ENCODE peak calls at places on chromosome 3, in nine cellular contexts. One of them, this sample, is unnamed.

GRCh38 chr3:27632431-27633223 is 89.5 kb downstream of the EOMES start:
- DNase-seq in H54: peak
- DNase-seq in memory B cell: peak
- DNase-seq in cardiac fibroblast: peak
- DNase-seq in natural killer cell: peak
- DNase-seq in uterus: peak
- DNase-seq in ureter: peak
- DNase-seq in ELF-1: peak
- DNase-seq in stimulated activated CD8-positive, alpha-beta memory T cell treated with anti-CD3 and anti-CD28 coated beads, Interleukin-15, amount 100 ng/mL, for 1 hour: no peak
- DNase-seq in this sample: peak

GRCh38 chr3:123120546-123120945 is 53.7 kb downstream of the PDIA5 start:
- DNase-seq in natural killer cell: no peak
- DNase-seq in ureter: no peak
- DNase-seq in cardiac fibroblast: no peak
- DNase-seq in stimulated activated CD8-positive, alpha-beta memory T cell treated with anti-CD3 and anti-CD28 coated beads, Interleukin-15, amount 100 ng/mL, for 1 hour: no peak
- DNase-seq in memory B cell: no peak
- DNase-seq in H54: no peak
- DNase-seq in ELF-1: no peak
- DNase-seq in uterus: no peak
- DNase-seq in this sample: no peak

GRCh38 chr3:43692085-43692484 is 1.3 kb downstream of the ABHD5 start:
- DNase-seq in natural killer cell: no peak
- DNase-seq in ELF-1: no peak
- DNase-seq in H54: no peak
- DNase-seq in cardiac fibroblast: no peak
- DNase-seq in uterus: no peak
- DNase-seq in memory B cell: no peak
- DNase-seq in ureter: no peak
- DNase-seq in stimulated activated CD8-positive, alpha-beta memory T cell treated with anti-CD3 and anti-CD28 coated beads, Interleukin-15, amount 100 ng/mL, for 1 hour: no peak
- DNase-seq in this sample: no peak

GRCh38 chr3:46851364-46852328 is 11.6 kb downstream of the MYL3 start:
- DNase-seq in ureter: peak
- DNase-seq in ELF-1: no peak
- DNase-seq in natural killer cell: no peak
- DNase-seq in memory B cell: no peak
- DNase-seq in stimulated activated CD8-positive, alpha-beta memory T cell treated with anti-CD3 and anti-CD28 coated beads, Interleukin-15, amount 100 ng/mL, for 1 hour: no peak
- DNase-seq in uterus: peak
- DNase-seq in cardiac fibroblast: no peak
- DNase-seq in H54: no peak
- DNase-seq in this sample: no peak

GRCh38 chr3:134600685-134601502 is 49.9 kb downstream of the KY start:
- DNase-seq in cardiac fibroblast: peak
- DNase-seq in uterus: no peak
- DNase-seq in H54: peak
- DNase-seq in ureter: peak
- DNase-seq in memory B cell: peak
- DNase-seq in natural killer cell: peak
- DNase-seq in ELF-1: peak
- DNase-seq in stimulated activated CD8-positive, alpha-beta memory T cell treated with anti-CD3 and anti-CD28 coated beads, Interleukin-15, amount 100 ng/mL, for 1 hour: peak
- DNase-seq in this sample: peak

GRCh38 chr3:106862067-106862466 is 515.2 kb upstream of the CCDC54 start:
- DNase-seq in ureter: no peak
- DNase-seq in natural killer cell: no peak
- DNase-seq in uterus: no peak
- DNase-seq in cardiac fibroblast: peak
- DNase-seq in H54: no peak
- DNase-seq in stimulated activated CD8-positive, alpha-beta memory T cell treated with anti-CD3 and anti-CD28 coated beads, Interleukin-15, amount 100 ng/mL, for 1 hour: no peak
- DNase-seq in memory B cell: no peak
- DNase-seq in ELF-1: no peak
- DNase-seq in this sample: peak

GRCh38 chr3:120649735-120650705 is 32.0 kb downstream of the HGD start:
- DNase-seq in memory B cell: no peak
- DNase-seq in cardiac fibroblast: no peak
- DNase-seq in natural killer cell: no peak
- DNase-seq in ELF-1: no peak
- DNase-seq in stimulated activated CD8-positive, alpha-beta memory T cell treated with anti-CD3 and anti-CD28 coated beads, Interleukin-15, amount 100 ng/mL, for 1 hour: no peak
- DNase-seq in uterus: no peak
- DNase-seq in H54: no peak
- DNase-seq in ureter: no peak
- DNase-seq in this sample: no peak

GRCh38 chr3:101377796-101378195 is 57.4 kb upstream of the IMPG2 start:
- DNase-seq in memory B cell: no peak
- DNase-seq in uterus: no peak
- DNase-seq in natural killer cell: no peak
- DNase-seq in ureter: no peak
- DNase-seq in H54: no peak
- DNase-seq in ELF-1: no peak
- DNase-seq in stimulated activated CD8-positive, alpha-beta memory T cell treated with anti-CD3 and anti-CD28 coated beads, Interleukin-15, amount 100 ng/mL, for 1 hour: no peak
- DNase-seq in cardiac fibroblast: peak
- DNase-seq in this sample: peak

GRCh38 chr3:79086514-79086913 is 681.3 kb downstream of the ROBO1 start:
- DNase-seq in memory B cell: no peak
- DNase-seq in ELF-1: peak
- DNase-seq in ureter: peak
- DNase-seq in cardiac fibroblast: peak
- DNase-seq in uterus: no peak
- DNase-seq in H54: no peak
- DNase-seq in natural killer cell: no peak
- DNase-seq in stimulated activated CD8-positive, alpha-beta memory T cell treated with anti-CD3 and anti-CD28 coated beads, Interleukin-15, amount 100 ng/mL, for 1 hour: no peak
- DNase-seq in this sample: peak

GRCh38 chr3:10145685-10146084 is 4.1 kb downstream of the VHL start:
- DNase-seq in cardiac fibroblast: no peak
- DNase-seq in natural killer cell: no peak
- DNase-seq in uterus: no peak
- DNase-seq in stimulated activated CD8-positive, alpha-beta memory T cell treated with anti-CD3 and anti-CD28 coated beads, Interleukin-15, amount 100 ng/mL, for 1 hour: no peak
- DNase-seq in ELF-1: no peak
- DNase-seq in H54: no peak
- DNase-seq in memory B cell: no peak
- DNase-seq in ureter: no peak
- DNase-seq in this sample: no peak

GRCh38 chr3:16425398-16426057 is 88.0 kb downstream of the RFTN1 start:
- DNase-seq in cardiac fibroblast: no peak
- DNase-seq in ureter: no peak
- DNase-seq in ELF-1: no peak
- DNase-seq in natural killer cell: no peak
- DNase-seq in uterus: no peak
- DNase-seq in H54: no peak
- DNase-seq in stimulated activated CD8-positive, alpha-beta memory T cell treated with anti-CD3 and anti-CD28 coated beads, Interleukin-15, amount 100 ng/mL, for 1 hour: no peak
- DNase-seq in memory B cell: no peak
- DNase-seq in this sample: no peak

GRCh38 chr3:167777356-167777755 is 41.8 kb downstream of the SERPINI1 start:
- DNase-seq in ureter: no peak
- DNase-seq in uterus: no peak
- DNase-seq in H54: no peak
- DNase-seq in cardiac fibroblast: no peak
- DNase-seq in memory B cell: no peak
- DNase-seq in stimulated activated CD8-positive, alpha-beta memory T cell treated with anti-CD3 and anti-CD28 coated beads, Interleukin-15, amount 100 ng/mL, for 1 hour: no peak
- DNase-seq in ELF-1: no peak
- DNase-seq in natural killer cell: no peak
- DNase-seq in this sample: no peak

GRCh38 chr3:159764211-159765024 is 224.2 kb upstream of the IL12A start:
- DNase-seq in memory B cell: no peak
- DNase-seq in uterus: no peak
- DNase-seq in ELF-1: peak
- DNase-seq in stimulated activated CD8-positive, alpha-beta memory T cell treated with anti-CD3 and anti-CD28 coated beads, Interleukin-15, amount 100 ng/mL, for 1 hour: no peak
- DNase-seq in H54: peak
- DNase-seq in natural killer cell: no peak
- DNase-seq in cardiac fibroblast: peak
- DNase-seq in ureter: no peak
- DNase-seq in this sample: peak

GRCh38 chr3:58521917-58522680 is 14.9 kb downstream of the ACOX2 start:
- DNase-seq in cardiac fibroblast: no peak
- DNase-seq in H54: no peak
- DNase-seq in natural killer cell: no peak
- DNase-seq in ureter: no peak
- DNase-seq in stimulated activated CD8-positive, alpha-beta memory T cell treated with anti-CD3 and anti-CD28 coated beads, Interleukin-15, amount 100 ng/mL, for 1 hour: no peak
- DNase-seq in ELF-1: peak
- DNase-seq in memory B cell: no peak
- DNase-seq in uterus: no peak
- DNase-seq in this sample: no peak

GRCh38 chr3:109257269-109257668 is 59.0 kb downstream of the DPPA2 start:
- DNase-seq in stimulated activated CD8-positive, alpha-beta memory T cell treated with anti-CD3 and anti-CD28 coated beads, Interleukin-15, amount 100 ng/mL, for 1 hour: no peak
- DNase-seq in ureter: no peak
- DNase-seq in natural killer cell: no peak
- DNase-seq in uterus: no peak
- DNase-seq in H54: peak
- DNase-seq in cardiac fibroblast: peak
- DNase-seq in memory B cell: no peak
- DNase-seq in ELF-1: no peak
- DNase-seq in this sample: peak

GRCh38 chr3:181851063-181851462 is 139.3 kb downstream of the SOX2 start:
- DNase-seq in ureter: no peak
- DNase-seq in uterus: no peak
- DNase-seq in cardiac fibroblast: no peak
- DNase-seq in H54: no peak
- DNase-seq in stimulated activated CD8-positive, alpha-beta memory T cell treated with anti-CD3 and anti-CD28 coated beads, Interleukin-15, amount 100 ng/mL, for 1 hour: no peak
- DNase-seq in ELF-1: no peak
- DNase-seq in memory B cell: no peak
- DNase-seq in natural killer cell: no peak
- DNase-seq in this sample: peak

GRCh38 chr3:12181301-12181700 is 22.6 kb upstream of the TIMP4 start:
- DNase-seq in stimulated activated CD8-positive, alpha-beta memory T cell treated with anti-CD3 and anti-CD28 coated beads, Interleukin-15, amount 100 ng/mL, for 1 hour: no peak
- DNase-seq in memory B cell: no peak
- DNase-seq in natural killer cell: no peak
- DNase-seq in ELF-1: no peak
- DNase-seq in H54: no peak
- DNase-seq in cardiac fibroblast: no peak
- DNase-seq in ureter: no peak
- DNase-seq in uterus: no peak
- DNase-seq in this sample: no peak

GRCh38 chr3:127036209-127037020 is 53.5 kb downstream of the PLXNA1 start:
- DNase-seq in uterus: no peak
- DNase-seq in ELF-1: no peak
- DNase-seq in stimulated activated CD8-positive, alpha-beta memory T cell treated with anti-CD3 and anti-CD28 coated beads, Interleukin-15, amount 100 ng/mL, for 1 hour: no peak
- DNase-seq in memory B cell: no peak
- DNase-seq in cardiac fibroblast: no peak
- DNase-seq in H54: no peak
- DNase-seq in natural killer cell: no peak
- DNase-seq in ureter: peak
- DNase-seq in this sample: no peak

GRCh38 chr3:197368821-197369220 is 70.4 kb upstream of the DLG1 start:
- DNase-seq in memory B cell: no peak
- DNase-seq in uterus: no peak
- DNase-seq in stimulated activated CD8-positive, alpha-beta memory T cell treated with anti-CD3 and anti-CD28 coated beads, Interleukin-15, amount 100 ng/mL, for 1 hour: no peak
- DNase-seq in H54: no peak
- DNase-seq in ureter: no peak
- DNase-seq in natural killer cell: no peak
- DNase-seq in ELF-1: no peak
- DNase-seq in cardiac fibroblast: no peak
- DNase-seq in this sample: no peak

GRCh38 chr3:67375961-67376360 is 278.5 kb downstream of the SUCLG2 start:
- DNase-seq in uterus: no peak
- DNase-seq in ELF-1: no peak
- DNase-seq in ureter: no peak
- DNase-seq in stimulated activated CD8-positive, alpha-beta memory T cell treated with anti-CD3 and anti-CD28 coated beads, Interleukin-15, amount 100 ng/mL, for 1 hour: no peak
- DNase-seq in cardiac fibroblast: no peak
- DNase-seq in H54: no peak
- DNase-seq in natural killer cell: no peak
- DNase-seq in memory B cell: no peak
- DNase-seq in this sample: no peak

GRCh38 chr3:57298041-57298440 is 5.6 kb upstream of the ASB14 start:
- DNase-seq in ELF-1: peak
- DNase-seq in H54: peak
- DNase-seq in stimulated activated CD8-positive, alpha-beta memory T cell treated with anti-CD3 and anti-CD28 coated beads, Interleukin-15, amount 100 ng/mL, for 1 hour: no peak
- DNase-seq in memory B cell: no peak
- DNase-seq in natural killer cell: no peak
- DNase-seq in cardiac fibroblast: peak
- DNase-seq in ureter: no peak
- DNase-seq in uterus: no peak
- DNase-seq in this sample: no peak

GRCh38 chr3:100665230-100665629 is 44.1 kb upstream of the TFG start:
- DNase-seq in memory B cell: no peak
- DNase-seq in uterus: no peak
- DNase-seq in natural killer cell: no peak
- DNase-seq in H54: no peak
- DNase-seq in ureter: no peak
- DNase-seq in cardiac fibroblast: no peak
- DNase-seq in stimulated activated CD8-positive, alpha-beta memory T cell treated with anti-CD3 and anti-CD28 coated beads, Interleukin-15, amount 100 ng/mL, for 1 hour: peak
- DNase-seq in ELF-1: no peak
- DNase-seq in this sample: no peak

GRCh38 chr3:131840151-131840797 is 194.5 kb downstream of the CPNE4 start:
- DNase-seq in ELF-1: no peak
- DNase-seq in ureter: no peak
- DNase-seq in stimulated activated CD8-positive, alpha-beta memory T cell treated with anti-CD3 and anti-CD28 coated beads, Interleukin-15, amount 100 ng/mL, for 1 hour: no peak
- DNase-seq in H54: no peak
- DNase-seq in natural killer cell: no peak
- DNase-seq in cardiac fibroblast: peak
- DNase-seq in uterus: no peak
- DNase-seq in memory B cell: no peak
- DNase-seq in this sample: peak

GRCh38 chr3:142502187-142502985 is 54.5 kb upstream of the XRN1 start:
- DNase-seq in ureter: no peak
- DNase-seq in H54: no peak
- DNase-seq in natural killer cell: no peak
- DNase-seq in uterus: no peak
- DNase-seq in ELF-1: no peak
- DNase-seq in cardiac fibroblast: no peak
- DNase-seq in memory B cell: no peak
- DNase-seq in stimulated activated CD8-positive, alpha-beta memory T cell treated with anti-CD3 and anti-CD28 coated beads, Interleukin-15, amount 100 ng/mL, for 1 hour: no peak
- DNase-seq in this sample: no peak

GRCh38 chr3:123750659-123751420 is 133.3 kb downstream of the MYLK start:
- DNase-seq in memory B cell: no peak
- DNase-seq in H54: peak
- DNase-seq in ureter: no peak
- DNase-seq in cardiac fibroblast: peak
- DNase-seq in ELF-1: peak
- DNase-seq in stimulated activated CD8-positive, alpha-beta memory T cell treated with anti-CD3 and anti-CD28 coated beads, Interleukin-15, amount 100 ng/mL, for 1 hour: no peak
- DNase-seq in uterus: no peak
- DNase-seq in natural killer cell: no peak
- DNase-seq in this sample: peak

GRCh38 chr3:185701891-185702563 is 115.9 kb downstream of the SENP2 start:
- DNase-seq in memory B cell: no peak
- DNase-seq in stimulated activated CD8-positive, alpha-beta memory T cell treated with anti-CD3 and anti-CD28 coated beads, Interleukin-15, amount 100 ng/mL, for 1 hour: no peak
- DNase-seq in cardiac fibroblast: no peak
- DNase-seq in ureter: no peak
- DNase-seq in uterus: no peak
- DNase-seq in H54: no peak
- DNase-seq in ELF-1: no peak
- DNase-seq in natural killer cell: no peak
- DNase-seq in this sample: no peak

GRCh38 chr3:46398186-46398955 is 8.5 kb downstream of the CCR5AS start:
- DNase-seq in cardiac fibroblast: no peak
- DNase-seq in ELF-1: no peak
- DNase-seq in ureter: no peak
- DNase-seq in stimulated activated CD8-positive, alpha-beta memory T cell treated with anti-CD3 and anti-CD28 coated beads, Interleukin-15, amount 100 ng/mL, for 1 hour: no peak
- DNase-seq in natural killer cell: no peak
- DNase-seq in memory B cell: no peak
- DNase-seq in uterus: no peak
- DNase-seq in H54: no peak
- DNase-seq in this sample: no peak

GRCh38 chr3:69558912-69559311 is 173.0 kb upstream of the FRMD4B start:
- DNase-seq in stimulated activated CD8-positive, alpha-beta memory T cell treated with anti-CD3 and anti-CD28 coated beads, Interleukin-15, amount 100 ng/mL, for 1 hour: no peak
- DNase-seq in natural killer cell: no peak
- DNase-seq in memory B cell: no peak
- DNase-seq in cardiac fibroblast: peak
- DNase-seq in ureter: peak
- DNase-seq in uterus: peak
- DNase-seq in ELF-1: no peak
- DNase-seq in H54: no peak
- DNase-seq in this sample: peak

GRCh38 chr3:127427666-127428065 is 139.8 kb upstream of the PRR20G start:
- DNase-seq in ELF-1: peak
- DNase-seq in ureter: peak
- DNase-seq in H54: no peak
- DNase-seq in stimulated activated CD8-positive, alpha-beta memory T cell treated with anti-CD3 and anti-CD28 coated beads, Interleukin-15, amount 100 ng/mL, for 1 hour: no peak
- DNase-seq in cardiac fibroblast: no peak
- DNase-seq in memory B cell: no peak
- DNase-seq in natural killer cell: no peak
- DNase-seq in uterus: no peak
- DNase-seq in this sample: no peak

GRCh38 chr3:129933471-129933870 is 40.0 kb upstream of the TMCC1 start:
- DNase-seq in H54: no peak
- DNase-seq in uterus: no peak
- DNase-seq in ureter: no peak
- DNase-seq in memory B cell: no peak
- DNase-seq in natural killer cell: no peak
- DNase-seq in cardiac fibroblast: no peak
- DNase-seq in stimulated activated CD8-positive, alpha-beta memory T cell treated with anti-CD3 and anti-CD28 coated beads, Interleukin-15, amount 100 ng/mL, for 1 hour: no peak
- DNase-seq in ELF-1: no peak
- DNase-seq in this sample: no peak

GRCh38 chr3:157280786-157281185 is 120.8 kb upstream of the CCNL1 start:
- DNase-seq in memory B cell: no peak
- DNase-seq in stimulated activated CD8-positive, alpha-beta memory T cell treated with anti-CD3 and anti-CD28 coated beads, Interleukin-15, amount 100 ng/mL, for 1 hour: no peak
- DNase-seq in cardiac fibroblast: peak
- DNase-seq in ureter: no peak
- DNase-seq in H54: no peak
- DNase-seq in ELF-1: no peak
- DNase-seq in natural killer cell: no peak
- DNase-seq in uterus: no peak
- DNase-seq in this sample: no peak

This sample was measured in fibroblast of lung.